ENCODE peak calls at places on chromosomes 5 and 9, in seven cellular contexts. D is activated naive CD8-positive, alpha-beta T cell treated with anti-CD3 and anti-CD28 coated beads, Interleukin-2, amount 10 ng/mL, durations not matched to agents 7 days and 5 days; M is natural killer cell; S is sciatic nerve; W is left ventricle myocardium superior; C is lower lobe of right lung; Z is body of pancreas. N is an unnamed sample.

GRCh38 chr9:29213374-29214161 is 1640.3 kb upstream of the C9orf72 start:
- ATAC-seq in D (no peak), M (peak), S (no peak), W (peak), C (peak), Z (no peak), N (peak)

GRCh38 chr9:93117924-93118862 is 15.9 kb downstream of the NINJ1 start:
- ATAC-seq in D (no peak), M (no peak), S (no peak), W (no peak), C (no peak), Z (no peak), N (no peak)

GRCh38 chr5:87539839-87540238 is 127.1 kb upstream of the CCNH start:
- ATAC-seq in D (no peak), M (no peak), S (no peak), W (no peak), C (no peak), Z (no peak), N (no peak)

GRCh38 chr5:36090033-36090432 is 23.4 kb upstream of the UGT3A2 start:
- ATAC-seq in D (no peak), M (peak), S (no peak), W (no peak), C (no peak), Z (no peak), N (peak)

GRCh38 chr9:81534138-81534865 is 155.0 kb downstream of the TLE1 start:
- ATAC-seq in D (no peak), M (no peak), S (no peak), W (no peak), C (no peak), Z (no peak), N (no peak)

GRCh38 chr5:154701181-154701580 is 54.0 kb upstream of the LARP1 start:
- ATAC-seq in D (no peak), M (no peak), S (no peak), W (peak), C (no peak), Z (peak), N (no peak)

GRCh38 chr5:149888280-149888679 is 56.3 kb downstream of the PDE6A start:
- ATAC-seq in D (no peak), M (no peak), S (no peak), W (no peak), C (no peak), Z (no peak), N (no peak)

GRCh38 chr5:73625314-73625904 is 587 bp upstream of the ARHGEF28 start:
- ATAC-seq in D (no peak), M (no peak), S (no peak), W (peak), C (peak), Z (peak), N (peak)

GRCh38 chr9:131312822-131313770 is 23.6 kb downstream of the PLPP7 start:
- ATAC-seq in D (no peak), M (no peak), S (peak), W (peak), C (no peak), Z (no peak), N (no peak)

GRCh38 chr5:89948977-89949376 is 460.6 kb downstream of the CETN3 start:
- ATAC-seq in D (no peak), M (no peak), S (no peak), W (no peak), C (no peak), Z (no peak), N (no peak)

GRCh38 chr5:63555874-63556273 is 406.4 kb downstream of the HTR1A start:
- ATAC-seq in D (no peak), M (no peak), S (no peak), W (no peak), C (no peak), Z (no peak), N (no peak)

GRCh38 chr9:16143947-16144890 is 591.4 kb downstream of the CCDC171 start:
- ATAC-seq in D (no peak), M (no peak), S (no peak), W (no peak), C (no peak), Z (no peak), N (peak)

N was measured in esophagus mucosa.